ENCODE peak calls at places on chromosome 1, in four cellular contexts. X is heart right ventricle, V is psoas muscle, O is GM12865. D is an unnamed sample.

GRCh38 chr1:8456306-8456912 is 138.5 kb downstream of the SLC45A1 start:
- DNase-seq in X (no peak), V (no peak), O (no peak), D (no peak)

GRCh38 chr1:44628962-44629756 is 45.1 kb downstream of the TMEM53 start:
- DNase-seq in X (no peak), V (peak; percentile 8), O (no peak), D (no peak)

GRCh38 chr1:227926896-227927885 is 20.5 kb downstream of the WNT9A start:
- DNase-seq in X (no peak), V (peak; percentile 29), O (no peak), D (no peak)

GRCh38 chr1:243730499-243731150 is 119.4 kb downstream of the AKT3 start:
- DNase-seq in X (no peak), V (peak; percentile 51), O (no peak), D (no peak)

GRCh38 chr1:22327411-22327810 is 124.2 kb upstream of the ZBTB40 start:
- DNase-seq in X (no peak), V (no peak), O (no peak), D (no peak)

GRCh38 chr1:220189750-220190347 is 82.4 kb downstream of the RAB3GAP2 start:
- DNase-seq in X (no peak), V (no peak), O (peak; percentile 19), D (peak; percentile 3)

GRCh38 chr1:234986750-234987414 is 141.8 kb downstream of the TOMM20 start:
- DNase-seq in X (no peak), V (no peak), O (peak; percentile 40), D (no peak)

GRCh38 chr1:193680247-193680923 is 494.0 kb upstream of the B3GALT2 start:
- DNase-seq in X (no peak), V (no peak), O (no peak), D (no peak)

GRCh38 chr1:119069682-119070081 is 70.8 kb downstream of the WARS2 start:
- DNase-seq in X (no peak), V (no peak), O (no peak), D (no peak)

GRCh38 chr1:232904566-232904965 is 45.8 kb upstream of the NTPCR start:
- DNase-seq in X (no peak), V (no peak), O (peak; percentile 55), D (no peak)

GRCh38 chr1:154445040-154445472 is 39.9 kb downstream of the IL6R start:
- DNase-seq in X (no peak), V (no peak), O (peak; percentile 94), D (no peak)

GRCh38 chr1:46637444-46638083 is 21.0 kb upstream of the MOB3C start:
- DNase-seq in X (no peak), V (no peak), O (no peak), D (no peak)

GRCh38 chr1:175118375-175118774 is 50.7 kb downstream of the TNN start:
- DNase-seq in X (no peak), V (no peak), O (peak; percentile 28), D (no peak)

GRCh38 chr1:180540697-180541594 is 17.8 kb upstream of the OVAAL start:
- DNase-seq in X (no peak), V (no peak), O (no peak), D (no peak)

GRCh38 chr1:245874942-245875580 is 632.0 kb downstream of the SMYD3 start:
- DNase-seq in X (peak; percentile 90), V (no peak), O (no peak), D (peak; percentile 99)

GRCh38 chr1:218636548-218636947 is 291.4 kb downstream of the TGFB2 start:
- DNase-seq in X (no peak), V (no peak), O (no peak), D (no peak)

GRCh38 chr1:244365821-244366220 is 85.9 kb downstream of the ADSS2 start:
- DNase-seq in X (no peak), V (no peak), O (no peak), D (no peak)

GRCh38 chr1:65197636-65198035 is 49.6 kb downstream of the AK4 start:
- DNase-seq in X (no peak), V (no peak), O (no peak), D (no peak)

GRCh38 chr1:2382621-2383361 is 8.6 kb downstream of the MORN1 start:
- DNase-seq in X (no peak), V (peak; percentile 65), O (peak; percentile 39), D (no peak)

GRCh38 chr1:112536561-112536960 is 27.8 kb downstream of the WNT2B start:
- DNase-seq in X (no peak), V (no peak), O (no peak), D (no peak)

GRCh38 chr1:84253891-84254290 is 47.6 kb upstream of the SAMD13 start:
- DNase-seq in X (peak; percentile 53), V (peak; percentile 68), O (no peak), D (peak; percentile 8)

GRCh38 chr1:9843576-9843945 is 19.8 kb upstream of the CLSTN1 start:
- DNase-seq in X (no peak), V (no peak), O (no peak), D (no peak)

GRCh38 chr1:4306559-4307467 is 347.6 kb upstream of the AJAP1 start:
- DNase-seq in X (peak; percentile 7), V (no peak), O (no peak), D (no peak)

GRCh38 chr1:85984677-85985076 is 171.9 kb downstream of the COL24A1 start:
- DNase-seq in X (no peak), V (no peak), O (no peak), D (no peak)

GRCh38 chr1:147247656-147248238 is 5.3 kb downstream of the CHD1L start:
- DNase-seq in X (no peak), V (no peak), O (no peak), D (no peak)

GRCh38 chr1:202599669-202600431 is 110.4 kb downstream of the SYT2 start:
- DNase-seq in X (peak; percentile 51), V (peak; percentile 80), O (peak; percentile 82), D (peak; percentile 70)

GRCh38 chr1:33740040-33740745 is 123.7 kb upstream of the HMGB4 start:
- DNase-seq in X (no peak), V (no peak), O (no peak), D (no peak)

GRCh38 chr1:185694081-185694480 is 40.1 kb upstream of the HMCN1 start:
- DNase-seq in X (peak; percentile 27), V (no peak), O (peak; percentile 77), D (no peak)

GRCh38 chr1:229147086-229147485 is 123.8 kb upstream of the RAB4A start:
- DNase-seq in X (no peak), V (no peak), O (no peak), D (no peak)

GRCh38 chr1:13892671-13893325 is 192.8 kb downstream of the PRDM2 start:
- DNase-seq in X (no peak), V (no peak), O (no peak), D (no peak)

GRCh38 chr1:228798548-228798947 is 63.3 kb downstream of the RHOU start:
- DNase-seq in X (no peak), V (no peak), O (no peak), D (no peak)

GRCh38 chr1:50704126-50704525 is 255.9 kb downstream of the FAF1 start:
- DNase-seq in X (peak; percentile 12), V (no peak), O (peak; percentile 45), D (peak; percentile 8)

GRCh38 chr1:100539836-100540536 is 2.0 kb downstream of the GPR88 start:
- DNase-seq in X (no peak), V (no peak), O (no peak), D (no peak)

GRCh38 chr1:63664742-63665141 is 71.5 kb downstream of the PGM1 start:
- DNase-seq in X (no peak), V (no peak), O (no peak), D (no peak)

GRCh38 chr1:199272690-199273089 is 633.9 kb downstream of the PTPRC start:
- DNase-seq in X (peak; percentile 7), V (peak; percentile 54), O (peak; percentile 81), D (peak; percentile 69)

GRCh38 chr1:27658951-27659496 is 13.0 kb downstream of the IFI6 start:
- DNase-seq in X (no peak), V (peak; percentile 65), O (peak; percentile 83), D (no peak)

GRCh38 chr1:147890177-147890790 is 12.3 kb upstream of the GJA8 start:
- DNase-seq in X (peak; percentile 69), V (peak; percentile 68), O (peak; percentile 61), D (no peak)

GRCh38 chr1:155892801-155893200 is 18.3 kb downstream of the RIT1 start:
- DNase-seq in X (no peak), V (no peak), O (no peak), D (peak; percentile 64)

GRCh38 chr1:232428781-232429530 is 201.0 kb downstream of the SIPA1L2 start:
- DNase-seq in X (no peak), V (no peak), O (no peak), D (no peak)

GRCh38 chr1:40096977-40097782 is at the start of gene PPT1:
- DNase-seq in X (peak; percentile 68), V (peak; percentile 86), O (peak; percentile 79), D (no peak)
- TF ChIP-seq CTCF in X (no peak), V (no peak), O (peak; percentile 18), D (peak; percentile 8)

GRCh38 chr1:924619-925323 is 1.0 kb downstream of the SAMD11 start:
- DNase-seq in X (no peak), V (no peak), O (no peak), D (no peak)
- TF ChIP-seq CTCF in X (no peak), V (no peak), O (no peak), D (peak; percentile 5)

DNA sequence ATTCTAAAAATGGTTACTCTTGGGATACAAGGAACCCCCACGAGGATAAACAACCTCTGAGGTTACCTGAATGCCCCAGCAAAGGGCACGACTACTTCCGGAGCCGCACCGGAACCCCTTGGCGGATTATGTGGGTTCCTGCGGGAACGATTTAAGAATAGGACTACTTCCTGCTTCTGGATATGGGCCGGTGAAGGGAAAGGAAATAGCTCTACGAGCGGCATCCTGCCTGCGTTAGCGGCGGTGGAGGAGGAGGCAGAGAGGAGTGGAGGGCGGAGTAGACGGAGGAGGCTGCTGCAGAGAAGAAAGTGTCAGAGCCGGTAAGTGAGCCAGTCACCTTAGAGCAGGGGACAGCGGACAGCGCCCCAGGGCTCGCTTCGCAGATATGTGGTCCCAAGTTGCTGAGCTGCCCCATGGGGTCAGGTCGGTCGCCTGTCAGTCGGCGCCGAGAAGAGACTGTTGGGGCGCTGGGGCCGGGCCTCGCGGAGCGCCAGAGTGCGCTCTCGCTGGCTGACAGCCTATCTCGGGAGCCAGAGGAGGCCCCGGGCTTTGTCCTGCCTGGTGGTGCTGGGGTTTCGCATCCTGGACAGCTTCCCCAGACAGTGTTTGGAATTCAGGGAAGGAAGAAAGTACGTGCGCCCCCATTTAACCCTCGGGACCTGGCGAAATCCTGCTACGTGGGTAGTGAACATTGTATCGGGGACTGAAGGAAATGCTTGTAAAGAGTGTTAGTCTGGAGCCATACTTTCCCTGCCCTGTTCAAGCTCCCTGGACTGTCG is at the start of gene KLHL20:
- DNase-seq in X (peak; percentile 84), V (peak; percentile 87), O (peak; percentile 95), D (peak; percentile 69)
- TF ChIP-seq CTCF in X (no peak), V (no peak), O (no peak), D (no peak)

DNA sequence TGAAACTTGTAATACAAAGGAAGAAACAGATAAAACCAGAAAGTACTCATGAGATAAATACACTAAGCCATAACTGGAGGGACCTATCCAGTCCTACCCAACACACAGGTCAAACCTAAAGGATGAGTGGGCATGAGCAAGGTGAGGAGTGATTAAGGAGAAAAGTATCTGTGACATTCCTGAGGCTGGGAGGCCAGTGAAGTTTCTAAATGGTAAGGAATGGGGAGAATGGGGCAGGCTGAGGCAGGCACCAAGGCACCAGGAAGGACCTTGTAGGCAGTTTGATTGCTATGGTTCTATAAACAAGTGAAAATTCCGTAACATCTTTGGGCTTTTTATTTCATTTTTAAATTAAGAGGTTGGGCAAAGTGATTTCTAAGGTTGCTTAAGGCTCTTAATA is 10.4 kb downstream of the DDX59 start:
- DNase-seq in X (no peak), V (no peak), O (no peak), D (no peak)
- TF ChIP-seq CTCF in X (no peak), V (no peak), O (no peak), D (no peak)

GRCh38 chr1:15180945-15181523 is 27.5 kb downstream of the TMEM51 start:
- DNase-seq in X (no peak), V (no peak), O (no peak), D (no peak)
- TF ChIP-seq CTCF in X (no peak), V (no peak), O (no peak), D (no peak)

GRCh38 chr1:205271277-205271676 is 43.5 kb downstream of the TMCC2 start:
- DNase-seq in X (peak; percentile 58), V (peak; percentile 69), O (no peak), D (peak; percentile 30)
- TF ChIP-seq CTCF in X (no peak), V (no peak), O (no peak), D (peak; percentile 31)